ENCODE peak calls at places on chromosomes 4 and X, in five cellular contexts. M, Q, D, L and J are unnamed samples.
A peak's percentile ranks its signal among the peaks of the same experiment; 100 is the strongest.

GRCh38 chrX:85243761-85244410 is at the start of the genes SATL1 and ZNF711:
- DNase-seq in M (peak; percentile 38), L (peak; percentile 93), D (peak; percentile 20), Q (no peak), J (peak; percentile 68)

GRCh38 chr4:42282081-42282901 is 115.0 kb upstream of the SHISA3 start:
- DNase-seq in M (peak; percentile 82), L (peak; percentile 68), Q (no peak), D (peak; percentile 52), J (peak; percentile 77)

GRCh38 chr4:1491630-1492457 is 85.6 kb upstream of the NKX1-1 start:
- DNase-seq in Q (no peak), M (no peak), D (no peak), L (no peak), J (peak; percentile 8)

GRCh38 chrX:63635750-63636149 is 149.3 kb downstream of the ARHGEF9 start:
- DNase-seq in M (no peak), D (no peak), L (no peak), Q (no peak), J (no peak)

GRCh38 chrX:12981880-12982279 is 7.0 kb downstream of the TMSB4X start:
- DNase-seq in Q (no peak), M (peak; percentile 61), D (no peak), L (no peak), J (no peak)

GRCh38 chrX:40147399-40148188 is 49.8 kb upstream of the BCOR start:
- DNase-seq in D (no peak), Q (no peak), L (no peak), M (no peak), J (no peak)

GRCh38 chrX:128287693-128288092 is 235.5 kb upstream of the ACTRT1 start:
- DNase-seq in L (no peak), Q (no peak), M (peak; percentile 60), D (no peak), J (no peak)

GRCh38 chr4:61200991-61201526 is 933 bp downstream of the ADGRL3 start:
- DNase-seq in Q (no peak), D (peak; percentile 37), M (peak; percentile 72), L (peak; percentile 20), J (peak; percentile 18)

GRCh38 chrX:11899091-11899490 is 141.1 kb downstream of the MSL3 start:
- DNase-seq in Q (no peak), M (no peak), L (no peak), D (no peak), J (no peak)

GRCh38 chrX:151396827-151397740 is at the start of gene VMA21:
- DNase-seq in Q (peak; percentile 68), D (peak; percentile 87), M (peak; percentile 68), L (peak; percentile 88), J (peak; percentile 82)

GRCh38 chrX:24341795-24342194 is 18.6 kb upstream of the SUPT20HL1 start:
- DNase-seq in D (no peak), L (no peak), Q (no peak), M (no peak), J (no peak)

GRCh38 chr4:118180776-118181175 is 146.5 kb downstream of the NDST3 start:
- DNase-seq in L (no peak), D (no peak), M (no peak), Q (no peak), J (no peak)

GRCh38 chrX:129654652-129655546 is at the start of gene APLN:
- DNase-seq in L (peak; percentile 46), Q (no peak), M (no peak), D (peak; percentile 30), J (peak; percentile 52)

GRCh38 chr4:138647433-138647832 is 368.1 kb upstream of the NOCT start:
- DNase-seq in Q (no peak), L (no peak), D (no peak), M (no peak), J (no peak)

GRCh38 chr4:57102050-57102564 is 8.1 kb downstream of the IGFBP7 start:
- DNase-seq in L (no peak), Q (no peak), D (peak; percentile 65), M (no peak), J (no peak)

GRCh38 chr4:150600821-150601445 is 19.0 kb downstream of the MAB21L2 start:
- DNase-seq in M (no peak), Q (no peak), L (no peak), D (no peak), J (no peak)

GRCh38 chr4:37999000-37999745 is 39.0 kb downstream of the PTTG2 start:
- DNase-seq in D (no peak), M (no peak), Q (no peak), L (peak; percentile 56), J (no peak)

GRCh38 chrX:68647156-68647957 is at the start of gene STARD8:
- DNase-seq in L (no peak), D (no peak), Q (no peak), M (no peak), J (peak; percentile 67)

GRCh38 chr4:159131564-159131963 is 28.7 kb downstream of the RAPGEF2 start:
- DNase-seq in D (no peak), Q (no peak), L (no peak), M (no peak), J (no peak)

GRCh38 chr4:158459085-158459820 is 62.4 kb upstream of the RXFP1 start:
- DNase-seq in M (no peak), Q (no peak), D (no peak), L (no peak), J (no peak)

GRCh38 chrX:48590203-48591103 is 6.8 kb upstream of the WDR13 start:
- DNase-seq in L (no peak), Q (no peak), M (no peak), D (no peak), J (no peak)

GRCh38 chr4:169243808-169244207 is 26.9 kb downstream of the SH3RF1 start:
- DNase-seq in L (no peak), M (no peak), D (no peak), Q (no peak), J (no peak)

GRCh38 chrX:110146521-110146920 is 143.6 kb downstream of the TMEM164 start:
- DNase-seq in M (peak; percentile 39), L (peak; percentile 42), D (peak; percentile 22), Q (no peak), J (peak; percentile 38)

GRCh38 chr4:113179996-113180395 is 130.5 kb downstream of the ANK2 start:
- DNase-seq in M (no peak), D (no peak), Q (no peak), L (no peak), J (no peak)

GRCh38 chrX:41442824-41443560 is 4.2 kb upstream of the NYX start:
- DNase-seq in M (no peak), L (no peak), D (no peak), Q (no peak), J (peak; percentile 23)

GRCh38 chr4:38062088-38062893 is 102.1 kb downstream of the PTTG2 start:
- DNase-seq in Q (peak; percentile 48), D (peak; percentile 74), L (peak; percentile 39), M (peak; percentile 71), J (peak; percentile 77)

GRCh38 chr4:76585897-76586360 is 150.9 kb downstream of the SHROOM3 start:
- DNase-seq in D (peak; percentile 69), M (no peak), Q (no peak), L (peak; percentile 81), J (peak; percentile 89)

GRCh38 chrX:53354669-53355068 is 67.8 kb downstream of the SMC1A start:
- DNase-seq in D (no peak), M (no peak), L (no peak), Q (no peak), J (no peak)

GRCh38 chrX:100995469-100995868 is 26.0 kb downstream of the ARL13A start:
- DNase-seq in Q (no peak), L (no peak), M (no peak), D (no peak), J (no peak)

GRCh38 chr4:102355748-102356147 is 10.5 kb upstream of the SLC39A8 start:
- DNase-seq in D (no peak), L (no peak), M (no peak), Q (no peak), J (no peak)